ENCODE peak calls at places on chromosomes 13 and 19, in eight cellular contexts. B is upper lobe of right lung, H is cardiac fibroblast, W is B cell, Q is astrocyte of the spinal cord, D is Panc1, A is heart left ventricle, S is nephron progenitor cell. N is an unnamed sample.

GRCh38 chr19:38035515-38036495 is 128.8 kb downstream of the SIPA1L3 start:
- DNase-seq in B (no peak), S (peak; percentile 42), Q (peak; percentile 55), D (no peak), W (no peak), H (peak; percentile 40), A (no peak), N (peak; percentile 77)

GRCh38 chr13:95926231-95926630 is 127.0 kb downstream of the UGGT2 start:
- DNase-seq in D (no peak), H (no peak), W (no peak), S (no peak), A (no peak), B (no peak), Q (peak; percentile 18), N (no peak)

GRCh38 chr13:40127925-40128324 is 472.5 kb downstream of the COG6 start:
- DNase-seq in A (no peak), S (no peak), D (no peak), H (no peak), B (no peak), Q (no peak), W (no peak), N (no peak)

GRCh38 chr13:76677047-76677446 is 209.2 kb downstream of the KCTD12 start:
- DNase-seq in S (no peak), B (no peak), H (peak; percentile 83), Q (peak; percentile 82), D (no peak), A (peak; percentile 60), W (no peak), N (no peak)

GRCh38 chr13:65597839-65598818 is 1632.0 kb downstream of the PCDH9 start:
- DNase-seq in H (peak; percentile 94), W (no peak), B (no peak), Q (peak; percentile 68), D (no peak), A (no peak), S (no peak), N (peak; percentile 71)

GRCh38 chr19:45333609-45334303 is 6.8 kb upstream of the KLC3 start:
- DNase-seq in B (no peak), A (no peak), Q (no peak), D (no peak), W (no peak), S (no peak), H (no peak), N (no peak)

GRCh38 chr19:14091086-14091884 is 734 bp upstream of the SAMD1 start:
- DNase-seq in S (peak; percentile 79), D (no peak), H (peak; percentile 71), W (peak; percentile 76), B (peak; percentile 81), Q (peak; percentile 60), A (peak; percentile 90), N (peak; percentile 43)

GRCh38 chr13:36158606-36159005 is 27.4 kb upstream of the DCLK1 start:
- DNase-seq in Q (peak; percentile 49), A (no peak), D (no peak), W (no peak), B (no peak), H (no peak), S (no peak), N (no peak)

GRCh38 chr19:12946092-12946845 is 607 bp downstream of the RAD23A start:
- DNase-seq in W (peak; percentile 69), A (peak; percentile 79), H (peak; percentile 87), S (peak; percentile 82), Q (peak; percentile 88), D (no peak), B (peak; percentile 89), N (peak; percentile 75)

GRCh38 chr13:30108216-30108912 is 199.0 kb downstream of the KATNAL1 start:
- DNase-seq in D (no peak), B (no peak), Q (no peak), W (no peak), S (no peak), A (no peak), H (no peak), N (no peak)

GRCh38 chr19:16442386-16443276 is 29.1 kb downstream of the EPS15L1 start:
- DNase-seq in A (no peak), Q (no peak), H (no peak), B (no peak), D (no peak), W (no peak), S (no peak), N (no peak)

GRCh38 chr13:99859178-99860177 is 112.1 kb downstream of the ZIC5 start:
- DNase-seq in W (no peak), S (no peak), D (no peak), A (no peak), B (no peak), H (no peak), Q (no peak), N (no peak)

DNA sequence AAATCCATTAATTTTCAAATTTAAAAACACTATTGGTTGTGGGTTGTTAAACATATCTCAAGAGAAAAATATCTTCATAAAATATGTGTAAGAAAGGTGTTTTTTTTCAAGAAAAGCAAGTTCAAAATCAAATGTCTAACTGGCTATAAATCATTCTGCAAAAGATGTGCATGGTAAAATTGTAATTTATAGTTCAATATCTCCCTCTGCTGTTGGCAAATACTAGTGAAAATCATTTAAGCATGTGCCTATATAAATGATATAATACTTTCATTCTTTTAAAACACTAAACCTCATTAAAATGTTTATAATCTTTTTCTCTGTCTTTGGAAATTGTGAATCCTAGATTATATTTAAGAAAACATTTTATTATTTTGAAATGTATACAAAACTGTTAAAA is 17.2 kb upstream of the SLITRK6 start:
- DNase-seq in S (no peak), D (no peak), Q (no peak), H (no peak), A (no peak), W (no peak), B (no peak), N (no peak)
- TF ChIP-seq CTCF in S (no peak), D (no peak), Q (no peak), H (no peak), A (no peak), W (no peak), B (no peak), N (peak; percentile 63)

DNA sequence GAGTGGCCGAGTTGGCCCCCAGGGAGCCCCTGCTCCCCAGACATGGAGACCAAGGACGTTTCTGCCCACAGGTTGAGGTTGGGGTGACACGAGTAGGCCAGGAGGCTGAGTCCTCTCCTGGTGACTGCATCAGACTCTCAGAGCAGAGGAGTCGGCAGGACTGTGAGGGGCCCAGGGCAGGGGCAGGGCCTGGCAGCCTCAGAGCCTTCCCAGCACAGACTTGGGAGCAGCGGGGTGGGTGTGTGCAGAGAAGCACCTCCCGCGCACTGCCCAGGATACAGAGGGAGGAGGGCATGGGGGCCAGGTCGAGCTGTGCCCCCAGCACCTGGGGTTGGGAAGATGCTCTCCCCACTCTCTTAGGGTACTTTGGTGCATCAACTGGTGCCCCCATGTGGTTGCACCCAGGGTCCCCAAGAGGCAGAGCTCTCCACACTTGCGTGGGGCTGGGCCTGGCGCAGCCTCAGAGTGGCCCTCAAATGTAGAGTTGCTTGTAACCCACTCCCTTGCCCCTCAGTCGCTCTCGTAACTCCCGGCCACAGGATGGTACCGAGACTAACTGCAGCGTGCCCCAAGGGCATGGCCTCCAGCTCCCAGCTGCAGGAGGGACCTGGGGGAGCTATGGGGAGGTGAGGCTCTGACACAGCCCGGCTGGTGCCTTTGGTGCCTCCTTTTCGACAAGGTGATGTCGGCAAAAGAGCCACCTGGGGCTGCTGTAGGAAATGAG is 15.9 kb downstream of the TSSK6 start:
- DNase-seq in S (no peak), H (no peak), A (no peak), W (no peak), Q (no peak), B (no peak), D (no peak), N (no peak)
- TF ChIP-seq CTCF in S (no peak), H (no peak), A (no peak), W (no peak), Q (no peak), B (no peak), D (no peak), N (peak; percentile 12)

DNA sequence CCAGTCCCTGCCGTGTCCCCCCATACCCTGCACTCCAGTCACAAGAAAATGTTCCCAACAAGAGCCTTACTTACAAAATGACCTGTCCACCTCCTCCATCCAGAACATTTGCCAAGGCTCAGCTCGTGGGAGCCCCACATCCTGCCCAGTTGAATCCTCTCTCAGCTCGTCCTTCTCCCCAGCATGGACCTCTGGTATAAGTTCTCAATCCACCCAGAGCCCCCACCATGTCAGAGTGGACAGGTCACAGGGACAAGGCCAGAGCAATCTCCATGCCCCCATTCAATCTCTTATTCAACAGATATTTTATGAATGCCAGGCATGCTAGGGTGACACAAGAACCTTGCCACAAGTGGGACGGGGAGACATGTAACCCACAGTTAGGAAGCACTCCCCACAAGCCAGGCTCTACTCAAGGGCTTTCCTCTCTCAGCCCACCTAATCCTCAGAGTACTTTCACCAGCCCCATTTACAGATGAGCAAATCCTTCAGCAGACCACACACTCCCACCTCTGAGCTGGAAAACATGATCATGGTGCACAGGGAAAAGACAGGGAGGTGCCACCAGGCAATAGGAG is 15.1 kb downstream of the DEDD2 start:
- DNase-seq in S (no peak), D (no peak), A (no peak), H (no peak), W (no peak), Q (no peak), B (no peak), N (no peak)
- TF ChIP-seq CTCF in S (no peak), D (no peak), A (no peak), H (no peak), W (no peak), Q (no peak), B (no peak), N (no peak)

GRCh38 chr19:9645466-9645865 is 24.4 kb upstream of the ZNF561 start:
- DNase-seq in Q (no peak), H (no peak), D (no peak), A (no peak), B (no peak), W (no peak), S (no peak), N (no peak)
- TF ChIP-seq CTCF in Q (no peak), H (no peak), D (peak; percentile 10), A (no peak), B (no peak), W (no peak), S (no peak), N (peak; percentile 2)

DNA sequence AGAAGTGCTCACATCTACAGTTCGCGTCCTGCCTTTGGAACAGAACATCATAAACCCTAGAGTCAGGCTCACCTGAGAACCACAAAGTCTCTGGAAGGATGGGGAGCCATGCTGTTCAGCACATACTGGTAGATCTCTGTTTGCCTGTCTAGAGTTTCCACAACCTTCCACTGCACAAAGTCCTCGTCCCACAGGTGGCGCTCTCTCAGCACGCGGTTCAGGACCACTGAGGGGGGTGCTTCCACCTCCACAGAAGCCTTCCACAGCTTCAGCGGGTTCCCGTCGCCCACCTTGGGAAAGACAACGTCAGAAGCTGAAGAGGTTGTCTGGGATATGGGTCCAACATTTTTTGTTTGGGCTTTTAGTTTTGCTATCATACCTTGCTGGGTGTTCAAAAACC is 93.6 kb downstream of the KL start:
- DNase-seq in B (no peak), H (no peak), S (no peak), Q (no peak), W (peak; percentile 13), D (peak; percentile 10), A (no peak), N (no peak)
- TF ChIP-seq CTCF in B (no peak), H (peak; percentile 40), S (no peak), Q (peak; percentile 39), W (peak; percentile 23), D (peak; percentile 44), A (peak; percentile 18), N (peak; percentile 72)

GRCh38 chr19:11482384-11483050 is 1.7 kb upstream of the ELAVL3 start:
- DNase-seq in S (peak; percentile 83), Q (peak; percentile 64), W (peak; percentile 95), A (peak; percentile 93), H (peak; percentile 89), D (no peak), B (peak; percentile 91), N (peak; percentile 23)
- TF ChIP-seq CTCF in S (peak; percentile 88), Q (peak; percentile 65), W (peak; percentile 93), A (peak; percentile 94), H (peak; percentile 61), D (peak; percentile 96), B (peak; percentile 96), N (peak; percentile 96)

N was measured in HFFc6.